ENCODE peak calls at places on chromosomes 7 and 10, in four cellular contexts. E is tibial artery; V is CD8-positive, alpha-beta T cell; D is nephron progenitor cell. X is an unnamed sample.

GRCh38 chr10:43205681-43206390 is 61.0 kb downstream of the RASGEF1A start:
- DNase-seq in D (peak; percentile 1), V (no peak), E (peak; percentile 56), X (no peak)

GRCh38 chr10:132204781-132205473 is 18.2 kb downstream of the DPYSL4 start:
- DNase-seq in D (no peak), E (no peak), V (no peak), X (no peak)

GRCh38 chr7:74575083-74575803 is 82.3 kb upstream of the GTF2I start:
- DNase-seq in E (no peak), V (no peak), D (no peak), X (no peak)

GRCh38 chr10:44752451-44753441 is 158.4 kb upstream of the TMEM72 start:
- DNase-seq in D (no peak), V (no peak), E (no peak), X (no peak)

GRCh38 chr7:73521636-73522080 is 435 bp downstream of the BAZ1B start:
- DNase-seq in D (peak; percentile 64), V (no peak), E (no peak), X (no peak)

GRCh38 chr7:266851-267840 is 22.8 kb upstream of the FOXL3 start:
- DNase-seq in V (no peak), E (no peak), D (peak; percentile 25), X (no peak)

GRCh38 chr7:91913612-91914011 is 27.1 kb upstream of the AKAP9 start:
- DNase-seq in E (no peak), D (no peak), V (no peak), X (no peak)

GRCh38 chr7:5997210-5997808 is 11.5 kb downstream of the PMS2 start:
- DNase-seq in E (no peak), V (peak; percentile 26), D (peak; percentile 15), X (no peak)

GRCh38 chr7:51126813-51127617 is 189.6 kb downstream of the COBL start:
- DNase-seq in V (no peak), E (no peak), D (no peak), X (no peak)

DNA sequence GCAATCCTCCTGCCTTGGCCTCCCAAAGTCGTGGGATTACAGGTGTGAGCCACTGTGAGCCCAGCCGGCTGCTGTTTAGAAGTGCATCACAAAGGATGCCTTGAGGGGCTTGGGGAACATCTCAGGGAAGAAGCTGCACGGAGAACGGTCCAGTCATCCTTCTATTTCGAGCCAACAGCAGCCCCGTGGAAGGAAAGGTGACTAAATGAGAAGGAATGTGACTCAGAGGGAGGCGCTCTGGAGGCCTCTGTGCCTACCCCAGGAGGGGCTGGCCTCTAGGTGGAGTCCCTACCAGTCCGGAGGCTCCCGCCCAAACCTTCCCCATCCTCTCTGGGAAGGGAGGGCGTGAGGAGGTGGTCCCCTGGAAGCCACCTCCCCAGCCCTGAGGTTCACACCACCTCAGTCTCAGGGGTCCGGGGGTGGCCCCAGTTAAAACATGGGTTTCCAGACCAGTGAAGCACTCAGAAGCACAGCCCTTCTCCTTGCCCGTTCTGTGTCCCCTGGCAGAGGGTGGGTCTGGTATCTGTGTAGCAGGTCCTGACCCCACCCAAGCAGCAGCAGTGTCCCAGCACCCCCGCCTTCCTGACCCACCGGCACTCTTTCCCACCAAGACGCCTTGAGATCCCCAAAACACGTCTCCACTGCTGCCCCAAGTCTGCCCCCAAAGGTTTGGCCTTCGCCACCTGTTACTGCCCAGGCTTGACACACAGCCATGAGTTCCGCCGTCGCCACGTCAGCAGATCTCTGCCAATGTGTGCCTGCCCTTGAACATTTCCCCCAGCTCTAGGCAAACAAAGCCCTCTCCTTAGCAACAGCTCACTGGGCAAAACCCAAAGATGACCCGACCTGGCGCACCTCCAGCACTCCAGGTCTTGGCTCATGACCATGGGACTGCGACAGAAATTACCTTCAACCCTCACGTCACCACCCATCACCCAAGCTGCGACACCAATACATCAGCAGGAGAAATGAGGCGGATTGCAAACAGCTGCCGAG is 75.9 kb downstream of the CTBP2 start:
- DNase-seq in V (no peak), D (no peak), E (peak; percentile 95), X (no peak)
- TF ChIP-seq CTCF in V (no peak), D (no peak), E (peak; percentile 16), X (no peak)

DNA sequence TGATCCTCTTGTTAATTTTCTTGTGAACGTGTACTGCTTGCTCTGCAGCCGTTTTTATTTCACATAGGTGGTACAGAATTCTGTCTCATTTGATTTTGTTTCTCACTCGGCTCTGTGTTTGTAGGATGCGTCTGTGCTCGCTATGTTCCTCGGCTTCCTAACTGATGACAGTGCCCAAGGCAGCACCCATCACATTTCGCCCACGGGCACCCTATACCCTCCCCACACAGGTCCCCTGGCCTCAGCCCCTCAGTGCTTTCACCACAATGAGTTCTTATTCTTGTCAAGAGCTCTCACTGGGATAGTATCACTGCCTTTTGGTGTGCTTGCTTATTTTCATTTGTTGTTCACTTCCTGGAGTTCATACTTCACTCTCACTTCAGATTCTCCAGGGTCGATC is 28.1 kb downstream of the UCMA start:
- DNase-seq in D (no peak), E (peak; percentile 38), V (no peak), X (no peak)
- TF ChIP-seq CTCF in D (no peak), E (no peak), V (no peak), X (no peak)

DNA sequence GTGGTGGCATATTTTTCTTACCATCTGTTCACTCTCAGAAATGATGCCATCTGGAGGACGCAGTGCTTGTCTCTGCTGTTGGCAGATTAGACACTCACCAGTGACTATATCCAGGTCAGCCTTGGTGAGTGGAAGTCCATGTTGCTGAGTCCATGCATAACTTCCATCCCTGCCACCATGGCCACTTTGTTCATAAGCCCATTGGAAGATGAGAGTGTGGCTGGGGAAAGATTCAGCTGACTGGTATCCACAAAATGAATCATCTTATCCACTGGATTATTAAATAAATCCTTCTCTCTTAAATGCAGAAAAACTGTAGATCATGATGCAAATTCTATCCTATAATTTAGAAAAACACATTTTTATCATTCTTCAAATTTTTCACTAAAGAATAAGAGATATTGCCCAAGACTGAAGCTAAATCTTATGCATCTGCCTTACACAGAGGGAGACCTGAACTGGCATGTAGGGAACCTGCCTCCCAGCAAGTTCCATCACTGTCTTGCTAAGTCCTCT is 726.9 kb downstream of the TNS3 start:
- DNase-seq in V (no peak), E (no peak), D (no peak), X (no peak)
- TF ChIP-seq CTCF in V (no peak), E (no peak), D (no peak), X (no peak)

DNA sequence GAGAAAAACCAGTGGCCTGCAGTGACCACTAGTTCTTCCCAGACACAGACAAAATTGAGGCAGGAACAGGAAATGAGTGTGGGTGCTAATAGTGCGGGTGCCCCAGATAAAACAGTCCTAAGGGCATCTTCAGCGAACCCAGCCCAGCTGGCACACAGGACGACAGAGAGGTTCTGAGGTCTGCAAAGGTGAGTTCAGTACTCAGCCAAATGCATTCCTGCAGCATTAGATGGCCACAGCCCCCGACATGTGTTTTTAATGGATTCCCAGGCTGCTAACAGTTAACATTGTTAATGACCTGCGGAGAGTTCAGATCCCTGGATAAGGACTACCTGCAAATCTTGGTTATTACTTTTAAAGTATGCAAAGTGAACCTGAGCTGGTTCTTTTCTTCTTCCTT is 196.0 kb downstream of the HIBADH start:
- DNase-seq in D (no peak), E (no peak), V (no peak), X (no peak)
- TF ChIP-seq CTCF in D (no peak), E (no peak), V (no peak), X (no peak)

GRCh38 chr7:22549667-22550513 is 49.9 kb upstream of the STEAP1B start:
- DNase-seq in V (no peak), D (peak; percentile 74), E (no peak), X (no peak)
- TF ChIP-seq CTCF in V (no peak), D (peak; percentile 56), E (peak; percentile 53), X (peak; percentile 74)

DNA sequence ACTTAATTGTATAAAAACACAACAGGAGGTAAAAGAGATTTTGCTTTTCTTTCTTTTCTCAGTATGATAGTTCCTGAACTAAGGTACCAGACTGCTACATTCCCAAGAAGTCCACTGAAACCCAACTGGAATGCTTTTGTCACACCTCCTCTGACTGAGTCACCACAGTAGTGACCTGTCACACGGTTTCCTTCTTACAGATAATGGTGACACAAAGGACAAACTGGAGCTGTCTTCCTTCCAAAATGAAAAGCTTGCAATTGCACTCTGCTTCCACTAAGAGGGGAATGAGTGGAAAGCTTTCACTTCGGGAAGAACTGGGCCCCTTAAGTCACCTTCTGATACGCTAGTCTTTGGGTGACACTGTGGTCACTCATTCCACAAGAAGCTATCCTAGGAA is 122.2 kb downstream of the KMT2E start:
- DNase-seq in V (no peak), E (no peak), D (no peak), X (no peak)
- TF ChIP-seq CTCF in V (no peak), E (no peak), D (no peak), X (no peak)

DNA sequence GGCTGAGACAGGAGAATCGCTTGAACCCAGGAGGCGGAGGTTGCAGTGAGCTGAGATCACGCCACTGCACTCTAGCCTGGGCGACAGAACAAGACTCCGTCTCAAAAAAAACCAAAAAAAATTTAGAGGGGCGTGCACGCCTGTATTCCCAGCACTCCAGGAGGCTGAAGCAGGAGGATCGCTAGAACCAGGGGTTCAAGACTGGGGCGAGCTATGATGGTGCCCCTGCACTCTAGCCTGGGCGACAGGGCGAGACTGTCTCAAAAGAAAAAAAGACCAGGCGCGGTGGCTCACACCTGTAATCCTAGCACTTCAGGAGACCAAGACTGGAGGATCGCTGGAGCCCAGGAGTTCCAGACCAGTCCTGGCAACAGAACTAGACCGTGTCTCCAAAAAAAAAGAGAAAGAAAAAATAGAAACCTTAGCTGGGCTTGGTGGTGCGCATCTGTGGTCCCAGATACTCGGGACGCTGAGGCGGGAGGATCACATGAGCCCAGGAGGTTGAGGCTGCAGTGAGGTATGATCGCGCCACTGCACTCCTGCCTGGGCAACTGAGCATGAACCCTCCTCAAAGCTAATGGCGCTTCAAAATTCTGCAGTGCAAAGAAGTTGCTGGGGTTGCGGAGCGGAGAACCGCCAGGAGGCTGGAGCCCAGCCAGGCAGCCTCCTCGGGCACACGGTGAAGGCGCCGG is 382 bp upstream of the MBLAC1 start:
- DNase-seq in V (no peak), D (no peak), E (no peak), X (no peak)
- TF ChIP-seq CTCF in V (no peak), D (no peak), E (no peak), X (peak; percentile 2)

GRCh38 chr10:119818889-119819270 is 53.8 kb downstream of the MCMBP start:
- DNase-seq in E (no peak), V (no peak), D (peak; percentile 16), X (no peak)

GRCh38 chr10:119812684-119813083 is 60.0 kb downstream of the MCMBP start:
- DNase-seq in D (no peak), V (no peak), E (no peak), X (no peak)

GRCh38 chr10:119821172-119821571 is 51.5 kb downstream of the MCMBP start:
- DNase-seq in E (no peak), D (no peak), V (no peak), X (no peak)

GRCh38 chr10:119815671-119816070 is 57.0 kb downstream of the MCMBP start:
- DNase-seq in E (no peak), D (no peak), V (no peak), X (no peak)

GRCh38 chr10:119817991-119818888 is 54.4 kb downstream of the MCMBP start:
- DNase-seq in V (no peak), E (peak; percentile 81), D (peak; percentile 91), X (peak; percentile 18)
- TF ChIP-seq CTCF in V (no peak), E (no peak), D (peak; percentile 44), X (no peak)

X was measured in GM06990.